ENCODE peak calls at places on chromosomes 6 and 20, in five cellular contexts. One of them, this sample, is unnamed.

GRCh38 chr6:51213806-51214205 is 395.1 kb downstream of the TFAP2B start:
- DNase-seq in HCT116: no peak
- DNase-seq in GM23338: peak
- DNase-seq in hepatocyte: no peak
- DNase-seq in neural progenitor cell: peak
- DNase-seq in this sample: no peak

GRCh38 chr6:45710304-45710821 is 305.3 kb downstream of the CLIC5 start:
- DNase-seq in HCT116: no peak
- DNase-seq in GM23338: no peak
- DNase-seq in hepatocyte: peak
- DNase-seq in neural progenitor cell: no peak
- DNase-seq in this sample: no peak

GRCh38 chr6:13412639-13413465 is 74.5 kb downstream of the GFOD1 start:
- DNase-seq in HCT116: no peak
- DNase-seq in GM23338: no peak
- DNase-seq in hepatocyte: no peak
- DNase-seq in neural progenitor cell: peak
- DNase-seq in this sample: no peak

GRCh38 chr20:49619113-49620048 is 51.4 kb upstream of the PTGIS start:
- DNase-seq in HCT116: no peak
- DNase-seq in GM23338: no peak
- DNase-seq in hepatocyte: no peak
- DNase-seq in neural progenitor cell: no peak
- DNase-seq in this sample: no peak

GRCh38 chr6:128307671-128308070 is 212.7 kb downstream of the PTPRK start:
- DNase-seq in HCT116: no peak
- DNase-seq in GM23338: no peak
- DNase-seq in hepatocyte: no peak
- DNase-seq in neural progenitor cell: no peak
- DNase-seq in this sample: no peak

GRCh38 chr6:43901330-43902230 is 131.6 kb downstream of the VEGFA start:
- DNase-seq in HCT116: no peak
- DNase-seq in GM23338: no peak
- DNase-seq in hepatocyte: no peak
- DNase-seq in neural progenitor cell: no peak
- DNase-seq in this sample: no peak

GRCh38 chr6:134111062-134111677 is 58.7 kb upstream of the SLC2A12 start:
- DNase-seq in HCT116: peak
- DNase-seq in GM23338: peak
- DNase-seq in hepatocyte: peak
- DNase-seq in neural progenitor cell: peak
- DNase-seq in this sample: peak

GRCh38 chr6:87243812-87244211 is 78.6 kb upstream of the SMIM8 start:
- DNase-seq in HCT116: no peak
- DNase-seq in GM23338: no peak
- DNase-seq in hepatocyte: no peak
- DNase-seq in neural progenitor cell: no peak
- DNase-seq in this sample: no peak

GRCh38 chr20:6731951-6732580 is 35.4 kb upstream of the BMP2 start:
- DNase-seq in HCT116: no peak
- DNase-seq in GM23338: no peak
- DNase-seq in hepatocyte: no peak
- DNase-seq in neural progenitor cell: no peak
- DNase-seq in this sample: no peak

GRCh38 chr6:79570129-79570801 is 33.0 kb upstream of the LCA5 start:
- DNase-seq in HCT116: peak
- DNase-seq in GM23338: peak
- DNase-seq in hepatocyte: peak
- DNase-seq in neural progenitor cell: no peak
- DNase-seq in this sample: no peak

GRCh38 chr20:536426-537012 is 7.1 kb downstream of the CSNK2A1 start:
- DNase-seq in HCT116: no peak
- DNase-seq in GM23338: no peak
- DNase-seq in hepatocyte: no peak
- DNase-seq in neural progenitor cell: no peak
- DNase-seq in this sample: no peak

GRCh38 chr20:60559462-60559861 is 601.2 kb downstream of the CDH26 start:
- DNase-seq in HCT116: no peak
- DNase-seq in GM23338: peak
- DNase-seq in hepatocyte: no peak
- DNase-seq in neural progenitor cell: peak
- DNase-seq in this sample: no peak

GRCh38 chr6:79818471-79818870 is 128.9 kb downstream of the ELOVL4 start:
- DNase-seq in HCT116: no peak
- DNase-seq in GM23338: no peak
- DNase-seq in hepatocyte: no peak
- DNase-seq in neural progenitor cell: no peak
- DNase-seq in this sample: no peak

GRCh38 chr20:58886546-58886945 is 34.0 kb downstream of the GNAS start:
- DNase-seq in HCT116: no peak
- DNase-seq in GM23338: no peak
- DNase-seq in hepatocyte: no peak
- DNase-seq in neural progenitor cell: no peak
- DNase-seq in this sample: no peak

GRCh38 chr6:8879334-8879733 is 444.0 kb upstream of the SLC35B3 start:
- DNase-seq in HCT116: no peak
- DNase-seq in GM23338: no peak
- DNase-seq in hepatocyte: no peak
- DNase-seq in neural progenitor cell: no peak
- DNase-seq in this sample: no peak

GRCh38 chr6:24879351-24879750 is 56.4 kb downstream of the RIPOR2 start:
- DNase-seq in HCT116: no peak
- DNase-seq in GM23338: no peak
- DNase-seq in hepatocyte: no peak
- DNase-seq in neural progenitor cell: no peak
- DNase-seq in this sample: no peak

GRCh38 chr6:132153221-132153896 is 202.2 kb upstream of the CCN2 start:
- DNase-seq in HCT116: no peak
- DNase-seq in GM23338: no peak
- DNase-seq in hepatocyte: no peak
- DNase-seq in neural progenitor cell: no peak
- DNase-seq in this sample: no peak
- H2AFZ ChIP-seq in HCT116: no peak
- H2AFZ ChIP-seq in GM23338: no peak
- H2AFZ ChIP-seq in hepatocyte: no peak
- H2AFZ ChIP-seq in neural progenitor cell: no peak
- H2AFZ ChIP-seq in this sample: no peak

DNA sequence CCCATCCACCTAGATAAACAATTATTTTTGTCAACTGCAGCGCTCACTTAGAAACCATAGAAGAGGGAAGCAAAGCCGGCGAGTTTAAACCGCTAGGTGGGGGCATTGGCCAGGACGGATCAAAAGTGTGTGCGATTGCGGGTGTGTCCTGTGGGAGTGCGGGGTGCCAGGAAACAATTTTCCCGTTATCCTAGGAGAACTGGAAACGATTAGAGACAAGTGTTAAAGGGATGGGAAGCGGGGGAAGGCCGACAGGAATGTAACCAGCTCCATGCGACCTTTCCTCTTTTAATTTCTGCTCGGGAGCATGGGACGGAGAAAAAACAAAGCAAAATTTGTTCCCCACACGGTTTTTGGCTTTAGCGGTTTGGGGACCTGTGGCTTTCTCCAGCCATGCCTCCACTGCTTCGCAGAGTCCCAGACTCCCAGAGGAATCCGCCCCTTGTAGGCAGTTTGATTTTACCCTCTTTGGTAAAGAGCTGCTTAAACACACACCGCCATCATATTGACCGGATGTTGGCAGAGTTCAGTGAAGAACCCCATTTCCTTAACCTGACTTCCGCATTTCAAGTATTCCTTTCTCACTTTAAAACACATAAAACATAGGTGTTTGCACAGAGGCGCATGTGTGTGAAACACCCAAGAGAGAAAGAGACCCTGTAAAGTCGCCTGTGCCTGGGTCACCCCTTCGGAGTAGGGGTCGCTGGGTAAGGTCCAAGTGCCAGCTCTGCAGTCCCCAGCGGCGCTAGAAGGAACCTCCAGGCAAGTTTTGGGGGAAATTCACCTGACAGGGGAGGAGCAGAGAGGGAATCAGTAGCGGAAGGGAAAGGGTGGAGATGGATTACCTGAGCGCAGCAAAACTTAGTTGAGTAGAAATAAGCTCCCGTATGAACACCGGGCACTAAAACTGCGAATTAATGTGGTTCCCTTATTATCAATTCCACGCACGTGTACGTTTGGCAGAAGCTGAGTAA is 3.1 kb upstream of the HTR1B start:
- DNase-seq in HCT116: no peak
- DNase-seq in GM23338: peak
- DNase-seq in hepatocyte: peak
- DNase-seq in neural progenitor cell: peak
- DNase-seq in this sample: no peak
- TF ChIP-seq EZH2phosphoT487 in HCT116: no peak
- TF ChIP-seq EZH2phosphoT487 in GM23338: no peak
- TF ChIP-seq EZH2phosphoT487 in hepatocyte: no peak
- TF ChIP-seq EZH2phosphoT487 in neural progenitor cell: peak
- TF ChIP-seq EZH2phosphoT487 in this sample: no peak

GRCh38 chr6:31795616-31796298 is at the start of gene VARS1:
- DNase-seq in HCT116: peak
- DNase-seq in GM23338: peak
- DNase-seq in hepatocyte: peak
- DNase-seq in neural progenitor cell: peak
- DNase-seq in this sample: peak
- H2AFZ ChIP-seq in HCT116: no peak
- H2AFZ ChIP-seq in GM23338: peak
- H2AFZ ChIP-seq in hepatocyte: peak
- H2AFZ ChIP-seq in neural progenitor cell: peak
- H2AFZ ChIP-seq in this sample: peak

GRCh38 chr6:2471474-2471873 is 226.1 kb upstream of the GMDS start:
- DNase-seq in HCT116: no peak
- DNase-seq in GM23338: no peak
- DNase-seq in hepatocyte: no peak
- DNase-seq in neural progenitor cell: peak
- DNase-seq in this sample: no peak
- TF ChIP-seq EZH2phosphoT487 in HCT116: no peak
- TF ChIP-seq EZH2phosphoT487 in GM23338: no peak
- TF ChIP-seq EZH2phosphoT487 in hepatocyte: no peak
- TF ChIP-seq EZH2phosphoT487 in neural progenitor cell: no peak
- TF ChIP-seq EZH2phosphoT487 in this sample: no peak

GRCh38 chr6:35664945-35665344 is 23.8 kb downstream of the FKBP5 start:
- DNase-seq in HCT116: no peak
- DNase-seq in GM23338: no peak
- DNase-seq in hepatocyte: no peak
- DNase-seq in neural progenitor cell: no peak
- DNase-seq in this sample: no peak

GRCh38 chr6:35669441-35669776 is 19.3 kb downstream of the FKBP5 start:
- DNase-seq in HCT116: no peak
- DNase-seq in GM23338: no peak
- DNase-seq in hepatocyte: no peak
- DNase-seq in neural progenitor cell: no peak
- DNase-seq in this sample: peak

GRCh38 chr6:35668708-35669440 is 19.8 kb downstream of the FKBP5 start:
- DNase-seq in HCT116: no peak
- DNase-seq in GM23338: no peak
- DNase-seq in hepatocyte: no peak
- DNase-seq in neural progenitor cell: no peak
- DNase-seq in this sample: no peak

GRCh38 chr6:35665573-35665972 is 23.1 kb downstream of the FKBP5 start:
- DNase-seq in HCT116: no peak
- DNase-seq in GM23338: no peak
- DNase-seq in hepatocyte: no peak
- DNase-seq in neural progenitor cell: no peak
- DNase-seq in this sample: no peak

GRCh38 chr6:35668096-35668495 is 20.6 kb downstream of the FKBP5 start:
- DNase-seq in HCT116: no peak
- DNase-seq in GM23338: no peak
- DNase-seq in hepatocyte: no peak
- DNase-seq in neural progenitor cell: peak
- DNase-seq in this sample: no peak
- H2AFZ ChIP-seq in HCT116: no peak
- H2AFZ ChIP-seq in GM23338: no peak
- H2AFZ ChIP-seq in hepatocyte: no peak
- H2AFZ ChIP-seq in neural progenitor cell: no peak
- H2AFZ ChIP-seq in this sample: no peak

DNA sequence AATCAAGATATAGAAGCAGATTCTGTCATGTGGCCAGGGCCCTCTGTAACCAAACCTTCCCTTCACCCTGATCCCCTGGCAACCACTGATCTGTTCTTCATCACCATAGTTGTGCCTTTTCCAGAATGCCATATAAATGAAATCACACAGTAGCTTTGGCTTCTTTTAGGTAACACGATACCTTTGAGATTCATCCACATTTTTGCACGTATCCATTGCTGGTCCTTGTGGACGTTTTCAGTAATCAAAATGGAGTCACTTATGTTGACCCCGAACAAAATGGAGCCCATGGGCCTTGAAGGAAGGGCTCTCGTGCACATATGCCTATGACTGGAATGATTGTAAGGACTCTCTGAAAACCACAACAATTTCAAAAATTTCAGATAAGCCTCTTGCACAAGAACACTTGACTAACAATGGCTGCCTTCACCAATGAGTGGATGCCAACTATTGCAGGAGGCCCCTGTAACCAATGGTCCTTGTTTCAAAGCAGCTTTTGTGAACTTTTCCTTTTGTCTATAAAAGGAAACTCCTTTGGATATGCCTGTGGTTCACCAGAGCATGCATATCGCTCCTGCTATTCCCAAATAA is 84.3 kb upstream of the RALY start:
- DNase-seq in HCT116: peak
- DNase-seq in GM23338: no peak
- DNase-seq in hepatocyte: peak
- DNase-seq in neural progenitor cell: no peak
- DNase-seq in this sample: no peak
- TF ChIP-seq EZH2phosphoT487 in HCT116: no peak
- TF ChIP-seq EZH2phosphoT487 in GM23338: no peak
- TF ChIP-seq EZH2phosphoT487 in hepatocyte: no peak
- TF ChIP-seq EZH2phosphoT487 in neural progenitor cell: no peak
- TF ChIP-seq EZH2phosphoT487 in this sample: no peak

GRCh38 chr6:5157744-5158143 is 72.6 kb downstream of the PPP1R3G start:
- DNase-seq in HCT116: no peak
- DNase-seq in GM23338: no peak
- DNase-seq in hepatocyte: no peak
- DNase-seq in neural progenitor cell: no peak
- DNase-seq in this sample: no peak
- H2AFZ ChIP-seq in HCT116: no peak
- H2AFZ ChIP-seq in GM23338: no peak
- H2AFZ ChIP-seq in hepatocyte: no peak
- H2AFZ ChIP-seq in neural progenitor cell: no peak
- H2AFZ ChIP-seq in this sample: no peak

DNA sequence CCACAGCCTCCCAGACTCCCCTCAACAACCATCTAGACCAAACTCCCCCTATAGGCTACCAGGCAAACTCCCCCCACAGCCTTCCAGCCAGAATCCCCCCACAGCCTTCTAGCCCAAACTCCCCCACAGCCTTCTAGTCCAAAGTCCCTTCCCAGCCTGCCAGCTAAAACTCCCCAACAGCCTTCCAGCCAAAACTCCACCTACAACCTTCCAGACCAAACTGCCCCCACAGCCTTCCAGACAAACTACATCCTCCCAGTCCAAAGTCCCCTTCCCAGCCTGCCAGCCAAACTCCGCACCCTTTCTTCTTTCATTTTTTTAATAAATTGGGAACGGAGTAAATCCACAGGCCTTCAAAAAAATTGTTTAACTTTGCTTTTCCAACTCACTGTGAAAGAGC is 37.4 kb upstream of the SYNDIG1 start:
- DNase-seq in HCT116: no peak
- DNase-seq in GM23338: peak
- DNase-seq in hepatocyte: peak
- DNase-seq in neural progenitor cell: peak
- DNase-seq in this sample: no peak
- TF ChIP-seq EZH2phosphoT487 in HCT116: no peak
- TF ChIP-seq EZH2phosphoT487 in GM23338: no peak
- TF ChIP-seq EZH2phosphoT487 in hepatocyte: no peak
- TF ChIP-seq EZH2phosphoT487 in neural progenitor cell: no peak
- TF ChIP-seq EZH2phosphoT487 in this sample: no peak

GRCh38 chr6:5786321-5787053 is 220.2 kb downstream of the NRN1 start:
- DNase-seq in HCT116: no peak
- DNase-seq in GM23338: no peak
- DNase-seq in hepatocyte: no peak
- DNase-seq in neural progenitor cell: no peak
- DNase-seq in this sample: no peak
- H2AFZ ChIP-seq in HCT116: no peak
- H2AFZ ChIP-seq in GM23338: no peak
- H2AFZ ChIP-seq in hepatocyte: no peak
- H2AFZ ChIP-seq in neural progenitor cell: no peak
- H2AFZ ChIP-seq in this sample: no peak

This sample was measured in OCI-LY7.